ENCODE peak calls at places on chromosomes 11 and 22, in six cellular contexts. A, Y, V, E, C and I are unnamed samples.
A peak's percentile ranks its signal among the peaks of the same experiment; 100 is the strongest.

GRCh38 chr11:17015639-17016125 is 1.5 kb upstream of the PLEKHA7 start:
- DNase-seq in A (no peak), Y (peak; percentile 33), V (no peak), E (no peak), C (peak; percentile 19), I (no peak)

GRCh38 chr11:69233761-69234136 is 60.2 kb upstream of the MYEOV start:
- DNase-seq in A (no peak), Y (no peak), V (no peak), E (no peak), C (no peak), I (peak; percentile 23)

GRCh38 chr11:99739464-99740089 is 718.8 kb downstream of the CNTN5 start:
- DNase-seq in A (no peak), Y (no peak), V (peak; percentile 69), E (no peak), C (no peak), I (no peak)

GRCh38 chr22:32823024-32823730 is 21.7 kb downstream of the TIMP3 start:
- DNase-seq in A (no peak), Y (peak; percentile 45), V (peak; percentile 7), E (no peak), C (no peak), I (no peak)

GRCh38 chr22:41659941-41660340 is 28.7 kb downstream of the SNU13 start:
- DNase-seq in A (no peak), Y (no peak), V (no peak), E (no peak), C (no peak), I (no peak)

GRCh38 chr11:46984987-46985386 is 48.4 kb downstream of the CSTPP1 start:
- DNase-seq in A (no peak), Y (no peak), V (no peak), E (no peak), C (no peak), I (no peak)

GRCh38 chr11:2744166-2744565 is 44.4 kb upstream of the KCNQ1OT1 start:
- DNase-seq in A (no peak), Y (no peak), V (no peak), E (no peak), C (no peak), I (no peak)

GRCh38 chr11:111983187-111983986 is 41.8 kb upstream of the DLAT start:
- DNase-seq in A (no peak), Y (peak; percentile 79), V (no peak), E (no peak), C (no peak), I (no peak)

GRCh38 chr11:45880772-45881570 is 4.5 kb upstream of the MAPK8IP1 start:
- DNase-seq in A (no peak), Y (no peak), V (peak; percentile 67), E (no peak), C (no peak), I (no peak)